ENCODE peak calls at places on chromosomes 13 and 19, in six cellular contexts. X is AG10803, W is astrocyte of the spinal cord, D is GM06990, Q is T-helper 2 cell, O is Calu3. L is an unnamed sample.

GRCh38 chr19:3785938-3786824 is at the start of gene MATK:
- DNase-seq in X (no peak), W (no peak), D (no peak), Q (no peak), O (no peak), L (no peak)

GRCh38 chr13:95153647-95154405 is 147.4 kb downstream of the ABCC4 start:
- DNase-seq in X (peak), W (peak), D (no peak), Q (no peak), O (no peak), L (peak)

GRCh38 chr19:1384478-1385110 is 887 bp downstream of the NDUFS7 start:
- DNase-seq in X (no peak), W (no peak), D (no peak), Q (no peak), O (no peak), L (peak)

GRCh38 chr13:31431722-31432137 is 232.0 kb downstream of the B3GLCT start:
- DNase-seq in X (peak), W (peak), D (peak), Q (peak), O (peak), L (peak)

GRCh38 chr13:51687928-51688714 is 103.9 kb downstream of the WDFY2 start:
- DNase-seq in X (no peak), W (no peak), D (no peak), Q (no peak), O (no peak), L (no peak)

GRCh38 chr13:90792335-90792734 is 555.2 kb upstream of the MIR17HG start:
- DNase-seq in X (no peak), W (no peak), D (no peak), Q (no peak), O (no peak), L (no peak)

GRCh38 chr19:33622505-33622808 is 704 bp downstream of the CHST8 start:
- DNase-seq in X (no peak), W (no peak), D (no peak), Q (no peak), O (no peak), L (peak)

GRCh38 chr19:49883094-49883493 is 5.6 kb downstream of the TBC1D17 start:
- DNase-seq in X (no peak), W (no peak), D (no peak), Q (no peak), O (no peak), L (no peak)

GRCh38 chr19:37012093-37012745 is 66.0 kb upstream of the ZNF420 start:
- DNase-seq in X (no peak), W (no peak), D (no peak), Q (no peak), O (no peak), L (no peak)

GRCh38 chr13:97878421-97879375 is 74.8 kb upstream of the IPO5 start:
- DNase-seq in X (no peak), W (peak), D (no peak), Q (no peak), O (no peak), L (peak)

GRCh38 chr19:49533551-49534488 is 6.0 kb downstream of the RCN3 start:
- DNase-seq in X (peak), W (peak), D (peak), Q (peak), O (peak), L (peak)

GRCh38 chr13:59842507-59842906 is 321.2 kb downstream of the DIAPH3 start:
- DNase-seq in X (no peak), W (no peak), D (no peak), Q (no peak), O (no peak), L (no peak)

GRCh38 chr13:30920162-30920561 is 12.3 kb upstream of the TEX26 start:
- DNase-seq in X (no peak), W (no peak), D (no peak), Q (no peak), O (no peak), L (no peak)

GRCh38 chr13:68124437-68125086 is 894.4 kb upstream of the PCDH9 start:
- DNase-seq in X (no peak), W (no peak), D (no peak), Q (no peak), O (no peak), L (peak)